ENCODE peak calls at places on chromosomes 7 and 10, in five cellular contexts. G is astrocyte of the spinal cord, Q is HT1080, D is stomach, W is kidney tubule cell. I is an unnamed sample.
A peak's percentile ranks its signal among the peaks of the same experiment; 100 is the strongest.

GRCh38 chr7:10471280-10471679 is 502.4 kb upstream of the PHF14 start:
- DNase-seq in G (no peak), Q (no peak), D (no peak), W (no peak), I (no peak)

GRCh38 chr7:139252451-139252850 is 21.4 kb downstream of the UBN2 start:
- DNase-seq in G (no peak), Q (no peak), D (no peak), W (no peak), I (no peak)

GRCh38 chr10:69965086-69965485 is 87.6 kb upstream of the MACROH2A2 start:
- DNase-seq in G (no peak), Q (no peak), D (no peak), W (no peak), I (no peak)

GRCh38 chr7:12712236-12712635 is 24.8 kb downstream of the ARL4A start:
- DNase-seq in G (no peak), Q (no peak), D (no peak), W (no peak), I (no peak)

GRCh38 chr7:7481801-7482200 is 53.9 kb downstream of the COL28A1 start:
- DNase-seq in G (no peak), Q (no peak), D (no peak), W (no peak), I (no peak)

GRCh38 chr10:131898713-131899112 is 2.1 kb upstream of the PPP2R2D start:
- DNase-seq in G (no peak), Q (no peak), D (no peak), W (no peak), I (no peak)

GRCh38 chr7:100568936-100569844 is 4.5 kb downstream of the SAP25 start:
- DNase-seq in G (peak; percentile 36), Q (no peak), D (peak; percentile 66), W (no peak), I (no peak)

GRCh38 chr10:5776150-5776880 is 36.9 kb downstream of the GDI2 start:
- DNase-seq in G (no peak), Q (no peak), D (no peak), W (no peak), I (no peak)

GRCh38 chr7:516216-516605 is 3.4 kb downstream of the PDGFA start:
- DNase-seq in G (peak; percentile 13), Q (no peak), D (no peak), W (no peak), I (no peak)

GRCh38 chr10:74841265-74841973 is 15.0 kb downstream of the KAT6B start:
- DNase-seq in G (no peak), Q (no peak), D (peak; percentile 76), W (no peak), I (no peak)

GRCh38 chr7:22954251-22954650 is 59.7 kb downstream of the HYCC1 start:
- DNase-seq in G (no peak), Q (no peak), D (no peak), W (no peak), I (no peak)

GRCh38 chr7:70738080-70738479 is 393.9 kb upstream of the GALNT17 start:
- DNase-seq in G (peak; percentile 56), Q (peak; percentile 66), D (peak; percentile 47), W (peak; percentile 74), I (peak; percentile 75)

GRCh38 chr7:87220734-87221215 is 1.2 kb upstream of the TMEM243 start:
- DNase-seq in G (no peak), Q (no peak), D (no peak), W (peak; percentile 53), I (no peak)

GRCh38 chr10:103666109-103666508 is 172.6 kb downstream of the NEURL1 start:
- DNase-seq in G (no peak), Q (peak; percentile 47), D (no peak), W (peak; percentile 35), I (no peak)

GRCh38 chr7:45713669-45714520 is 139.7 kb downstream of the ADCY1 start:
- DNase-seq in G (no peak), Q (no peak), D (no peak), W (no peak), I (no peak)

GRCh38 chr7:92778972-92779371 is 57.4 kb downstream of the CDK6 start:
- DNase-seq in G (peak; percentile 76), Q (no peak), D (no peak), W (peak; percentile 51), I (peak; percentile 32)

GRCh38 chr10:86165666-86166065 is 200.9 kb downstream of the GRID1 start:
- DNase-seq in G (no peak), Q (no peak), D (no peak), W (no peak), I (no peak)

GRCh38 chr7:35342786-35343185 is 88.9 kb upstream of the TBX20 start:
- DNase-seq in G (no peak), Q (no peak), D (no peak), W (no peak), I (no peak)

GRCh38 chr10:63718453-63718852 is 197.3 kb downstream of the REEP3 start:
- DNase-seq in G (no peak), Q (no peak), D (no peak), W (no peak), I (no peak)

GRCh38 chr10:119377905-119378736 is 164.4 kb downstream of the RGS10 start:
- DNase-seq in G (no peak), Q (no peak), D (no peak), W (no peak), I (no peak)

GRCh38 chr10:133399123-133399601 is 5.2 kb downstream of the MTG1 start:
- DNase-seq in G (no peak), Q (no peak), D (peak; percentile 17), W (no peak), I (no peak)

GRCh38 chr10:71629131-71629530 is 90.4 kb downstream of the C10orf105 start:
- DNase-seq in G (no peak), Q (no peak), D (no peak), W (no peak), I (no peak)

GRCh38 chr7:12436896-12437535 is 33.4 kb upstream of the VWDE start:
- DNase-seq in G (peak; percentile 56), Q (peak; percentile 70), D (no peak), W (peak; percentile 55), I (peak; percentile 51)

GRCh38 chr7:20783716-20784310 is 2.9 kb downstream of the SP8 start:
- DNase-seq in G (no peak), Q (no peak), D (no peak), W (peak; percentile 34), I (no peak)

GRCh38 chr7:32489788-32490126 is 423 bp downstream of the LSM5 start:
- DNase-seq in G (no peak), Q (no peak), D (no peak), W (no peak), I (no peak)

GRCh38 chr10:67225226-67225625 is 299.4 kb downstream of the LRRTM3 start:
- DNase-seq in G (no peak), Q (no peak), D (no peak), W (no peak), I (no peak)

GRCh38 chr7:2075811-2076210 is 156.9 kb downstream of the MAD1L1 start:
- DNase-seq in G (no peak), Q (no peak), D (no peak), W (no peak), I (no peak)